ENCODE peak calls at places on chromosomes 16 and 17, in five cellular contexts. J, D, S, Q and V are unnamed samples. For H3K9me3 and H3K4me1, the result is how much of the 10 kb centered on the place peaks cover.

GRCh38 chr16:10577305-10578202 is 2.8 kb downstream of the EMP2 start:
- DNase-seq in J (no peak), D (no peak), S (peak), Q (no peak), V (no peak)

GRCh38 chr16:66167564-66168291 is 198.8 kb upstream of the CDH5 start:
- DNase-seq in J (no peak), D (no peak), S (no peak), Q (no peak), V (no peak)

GRCh38 chr17:61401280-61402072 is 1.8 kb downstream of the TBX2 start:
- DNase-seq in J (no peak), D (no peak), S (no peak), Q (no peak), V (no peak)

GRCh38 chr16:2882460-2883026 is 472 bp upstream of the FLYWCH2 start:
- DNase-seq in J (peak), D (peak), S (peak), Q (peak), V (peak)

GRCh38 chr16:78434401-78434800 is 334.9 kb downstream of the WWOX start:
- DNase-seq in J (no peak), D (no peak), S (no peak), Q (no peak), V (no peak)

GRCh38 chr16:88680554-88681083 is 5.7 kb downstream of the SNAI3 start:
- DNase-seq in J (no peak), D (no peak), S (no peak), Q (no peak), V (no peak)

GRCh38 chr17:3002538-3003301 is 60.7 kb downstream of the OR1D5 start:
- DNase-seq in J (no peak), D (no peak), S (no peak), Q (no peak), V (peak)

GRCh38 chr16:87318158-87318644 is 1.0 kb upstream of the C16orf95 start:
- DNase-seq in J (no peak), D (peak), S (no peak), Q (peak), V (no peak)

GRCh38 chr16:81624718-81625543 is 154.2 kb upstream of the PLCG2 start:
- DNase-seq in J (no peak), D (peak), S (no peak), Q (no peak), V (no peak)

GRCh38 chr17:2058521-2059124 is 3.7 kb downstream of the HIC1 start:
- DNase-seq in J (no peak), D (no peak), S (peak), Q (peak), V (peak)

GRCh38 chr17:4553669-4554068 is 1.5 kb downstream of the MYBBP1A start:
- DNase-seq in J (no peak), D (no peak), S (no peak), Q (no peak), V (no peak)

GRCh38 chr16:9527976-9528375 is 436.5 kb downstream of the HAPSTR1 start:
- DNase-seq in J (no peak), D (no peak), S (no peak), Q (no peak), V (no peak)

GRCh38 chr17:2064511-2064910 is 9.6 kb downstream of the HIC1 start:
- DNase-seq in J (no peak), D (no peak), S (no peak), Q (no peak), V (no peak)

DNA sequence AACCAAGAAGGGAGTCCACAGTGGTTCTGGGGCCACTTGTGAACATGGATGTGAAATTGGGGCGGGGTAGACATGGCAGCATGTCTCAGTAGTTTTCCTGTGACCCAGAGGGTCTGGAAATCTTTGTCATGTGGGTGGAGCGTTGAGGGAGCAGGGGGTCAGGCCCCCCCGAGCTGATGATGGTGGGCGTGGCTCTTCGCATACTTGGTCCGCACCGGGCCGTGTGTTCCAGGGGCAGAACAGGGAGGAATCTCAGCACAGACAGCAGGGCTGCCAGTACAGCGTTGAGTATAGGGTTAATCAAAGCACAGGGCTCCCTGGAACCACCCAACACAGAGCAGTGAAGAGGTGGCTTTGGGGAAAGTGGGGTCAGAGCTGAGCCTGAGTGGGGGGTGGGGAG is 267.5 kb downstream of the SEC14L1 start:
- DNase-seq in J (no peak), D (no peak), S (no peak), Q (no peak), V (no peak)
- H3K9me3 ChIP-seq in J (under half), D (under half), S (under half), Q (under half), V (under half)

GRCh38 chr17:42247734-42248133 is 28.5 kb downstream of the STAT5B start:
- DNase-seq in J (no peak), D (peak), S (no peak), Q (no peak), V (no peak)
- H3K4me1 ChIP-seq in J (under half), D (half or more), S (under half), Q (under half), V (under half)

GRCh38 chr17:57455063-57455914 is 199.0 kb downstream of the MSI2 start:
- DNase-seq in J (no peak), D (no peak), S (no peak), Q (no peak), V (no peak)
- H3K4me3 ChIP-seq in J (no peak), D (no peak), S (no peak), Q (no peak), V (no peak)

DNA sequence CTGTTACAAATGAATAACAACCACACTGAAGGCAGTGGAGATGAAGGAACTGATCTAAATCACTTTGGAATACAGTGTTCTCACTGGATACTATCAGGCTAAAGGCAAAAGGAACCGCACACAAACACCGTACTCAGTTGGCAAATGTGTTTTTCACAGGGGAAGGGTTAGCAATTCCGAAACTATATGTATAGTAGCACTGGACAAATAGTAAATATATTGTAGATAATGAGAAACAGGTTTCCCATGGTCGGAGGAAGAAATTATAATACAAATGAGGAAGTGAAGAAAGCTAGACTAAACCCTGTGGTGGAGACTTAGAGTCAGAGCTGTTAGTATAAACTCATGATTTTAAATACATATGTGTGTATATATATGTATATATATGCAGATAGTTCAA is 414.1 kb upstream of the SALL1 start:
- DNase-seq in J (no peak), D (no peak), S (no peak), Q (no peak), V (no peak)
- H3K9me3 ChIP-seq in J (under half), D (under half), S (under half), Q (under half), V (under half)

GRCh38 chr17:67974186-67974585 is 22.1 kb downstream of the C17orf58 start:
- DNase-seq in J (no peak), D (no peak), S (no peak), Q (no peak), V (no peak)
- H3K4me1 ChIP-seq in J (under half), D (under half), S (under half), Q (under half), V (under half)

DNA sequence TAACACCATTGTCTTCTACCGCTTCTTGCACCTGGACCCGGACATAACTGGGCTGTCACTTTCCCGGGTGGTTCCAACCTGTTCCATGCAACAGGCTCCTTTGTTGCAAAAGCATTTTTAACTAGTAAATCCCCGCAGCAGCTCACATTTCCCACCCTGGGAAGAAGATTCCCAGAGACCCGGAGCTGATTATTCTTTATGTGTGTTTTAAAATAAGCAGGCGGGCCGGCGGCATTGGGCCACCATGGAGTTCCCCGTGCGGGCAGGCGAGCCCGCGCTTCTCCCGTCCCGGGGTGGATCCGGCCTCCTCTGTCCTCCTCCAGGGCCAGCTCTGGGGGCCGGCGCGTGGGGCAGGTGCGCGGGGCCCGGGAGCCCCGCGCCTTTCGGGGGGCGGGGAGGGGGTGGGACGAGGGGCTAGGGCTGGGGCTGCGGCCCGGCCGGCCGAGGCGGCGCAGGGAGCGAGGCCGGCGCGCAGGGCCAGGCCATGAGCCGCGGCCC is 1.6 kb downstream of the CRAMP1 start:
- DNase-seq in J (peak), D (no peak), S (no peak), Q (no peak), V (no peak)
- H3K4me3 ChIP-seq in J (peak), D (peak), S (peak), Q (peak), V (peak)

DNA sequence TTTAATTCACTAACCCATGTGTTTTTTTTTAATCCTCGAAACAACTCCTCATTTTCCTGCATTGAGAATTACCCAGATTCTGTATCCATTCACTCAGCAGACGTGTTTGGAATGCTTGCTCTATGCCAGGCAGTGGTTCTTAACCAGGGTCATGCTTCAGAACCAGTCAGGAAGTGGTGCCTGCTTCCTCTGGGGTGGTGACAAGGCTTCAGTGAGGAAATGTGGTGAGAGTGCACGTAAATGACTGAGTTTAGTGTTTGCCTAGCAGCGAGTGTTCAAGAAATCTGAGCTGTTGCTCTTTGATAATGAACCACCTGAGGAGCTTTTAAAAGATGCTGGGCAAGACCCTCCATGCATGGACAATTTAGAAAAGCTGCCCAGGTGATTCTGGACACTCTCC is 9.9 kb downstream of the ZFP90 start:
- DNase-seq in J (no peak), D (no peak), S (no peak), Q (no peak), V (no peak)
- H3K9me3 ChIP-seq in J (under half), D (under half), S (under half), Q (under half), V (under half)